ENCODE peak calls at places on chromosomes 5 and 9, in nine cellular contexts. D is psoas muscle, L is PC-3, Q is body of pancreas, S is GM23338, H is IMR-90, B is kidney, F is K562, P is pancreas. E is an unnamed sample.
A peak's percentile ranks its signal among the peaks of the same experiment; 100 is the strongest.

GRCh38 chr5:97297063-97297715 is 114.1 kb upstream of the RIOK2 start:
- DNase-seq in F (no peak), H (peak; percentile 23), Q (no peak), P (no peak), S (peak; percentile 81), D (no peak), L (peak; percentile 72), B (no peak), E (no peak)

GRCh38 chr5:51242453-51242852 is 140.8 kb upstream of the ISL1 start:
- DNase-seq in B (no peak), S (no peak), F (no peak), D (no peak), H (no peak), P (no peak), Q (no peak), L (peak; percentile 39), E (no peak)

GRCh38 chr5:166726406-166726805 is 1565.0 kb upstream of the WWC1 start:
- DNase-seq in Q (no peak), D (no peak), S (no peak), B (no peak), H (no peak), P (no peak), F (no peak), L (no peak), E (no peak)

GRCh38 chr9:137415451-137415850 is 7.5 kb downstream of the EXD3 start:
- DNase-seq in D (peak; percentile 23), F (no peak), H (no peak), Q (no peak), B (peak; percentile 50), P (no peak), L (no peak), S (no peak), E (no peak)

GRCh38 chr9:136617746-136618577 is 44.8 kb upstream of the EGFL7 start:
- DNase-seq in Q (no peak), L (no peak), S (no peak), B (no peak), P (no peak), D (no peak), F (no peak), H (no peak), E (no peak)

GRCh38 chr9:126569036-126569435 is 44.7 kb upstream of the LMX1B start:
- DNase-seq in F (no peak), Q (no peak), H (no peak), S (no peak), D (no peak), L (peak; percentile 62), P (no peak), B (no peak), E (no peak)

GRCh38 chr9:34589656-34590375 is at the start of gene CNTFR:
- DNase-seq in D (peak; percentile 88), S (peak; percentile 79), Q (no peak), F (peak; percentile 63), B (no peak), L (no peak), P (no peak), H (no peak), E (no peak)

GRCh38 chr5:153511632-153512031 is 21.2 kb downstream of the GRIA1 start:
- DNase-seq in S (no peak), Q (no peak), H (no peak), F (no peak), D (no peak), B (no peak), P (no peak), L (no peak), E (no peak)

GRCh38 chr5:181062631-181063030 is 22.6 kb downstream of the BTNL9 start:
- DNase-seq in S (no peak), L (no peak), B (no peak), H (no peak), P (no peak), Q (no peak), F (no peak), D (no peak), E (no peak)

GRCh38 chr9:19840953-19841352 is 52.1 kb upstream of the SLC24A2 start:
- DNase-seq in L (no peak), F (no peak), H (no peak), B (no peak), S (no peak), P (no peak), D (no peak), Q (no peak), E (no peak)
- TF ChIP-seq CTCF in L (no peak), F (no peak), H (no peak), B (no peak), S (no peak), P (no peak), D (no peak), Q (no peak), E (no peak)

GRCh38 chr5:43036856-43037711 is 3.0 kb downstream of the ANXA2R start:
- DNase-seq in D (no peak), B (no peak), L (peak; percentile 71), F (no peak), H (peak; percentile 59), Q (no peak), S (peak; percentile 47), P (no peak), E (no peak)
- H3K4me3 ChIP-seq in D (peak overlapping the region; percentile 75), B (peak overlapping the region; percentile 46), L (peak overlapping the region; percentile 70), F (no peak overlapping the region), H (peak overlapping the region; percentile 76), Q (no peak overlapping the region), S (no peak overlapping the region), P (no peak overlapping the region), E (no peak overlapping the region)

DNA sequence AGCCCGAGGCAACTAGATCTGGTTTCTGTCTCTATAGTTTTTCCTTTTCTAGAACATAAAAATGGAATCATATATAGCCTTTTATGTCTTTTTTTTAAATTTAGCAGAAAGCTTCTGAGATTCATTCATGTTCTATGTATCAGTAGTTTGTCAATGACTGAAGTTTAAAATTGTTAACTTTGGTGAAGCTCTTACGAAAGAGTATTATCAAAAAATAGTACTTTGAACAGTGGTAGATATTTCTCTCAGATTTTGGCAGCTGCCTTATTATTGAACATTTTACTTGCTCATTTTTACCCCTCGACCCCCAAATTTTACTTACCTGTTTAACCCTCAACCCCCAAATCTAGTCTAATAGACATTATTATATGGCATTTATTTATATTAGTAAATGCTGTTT is 10.2 kb downstream of the NIPBL start:
- DNase-seq in L (no peak), B (no peak), P (no peak), Q (no peak), S (no peak), H (no peak), D (no peak), F (no peak), E (no peak)
- H3K4me1 ChIP-seq in L (peaks cover 13% of the 10 kb centered on the region), B (peaks cover 3% of the 10 kb centered on the region), P (peaks cover 31% of the 10 kb centered on the region), Q (peaks cover 36% of the 10 kb centered on the region), S (peaks cover 7% of the 10 kb centered on the region), H (no peaks in the 10 kb centered on the region), D (peaks cover 57% of the 10 kb centered on the region), F (peaks cover 13% of the 10 kb centered on the region), E (peaks cover 19% of the 10 kb centered on the region)

GRCh38 chr5:92644271-92644886 is 936.6 kb downstream of the NR2F1-AS1 start:
- DNase-seq in Q (no peak), L (no peak), D (no peak), F (no peak), H (no peak), S (peak; percentile 62), B (no peak), P (no peak), E (no peak)
- TF ChIP-seq CTCF in Q (no peak), L (peak; percentile 15), D (no peak), F (no peak), H (no peak), S (peak; percentile 35), B (no peak), P (no peak), E (no peak)

GRCh38 chr5:54743997-54744788 is 226.6 kb downstream of the SNX18 start:
- DNase-seq in B (peak; percentile 69), L (peak; percentile 81), D (no peak), F (peak; percentile 66), H (peak; percentile 99), S (peak; percentile 17), Q (no peak), P (no peak), E (no peak)

GRCh38 chr5:54745599-54745998 is 228.0 kb downstream of the SNX18 start:
- DNase-seq in L (no peak), H (no peak), S (no peak), B (no peak), P (no peak), Q (no peak), F (no peak), D (no peak), E (no peak)

GRCh38 chr5:54742417-54742889 is 224.9 kb downstream of the SNX18 start:
- DNase-seq in S (peak; percentile 44), H (peak; percentile 80), B (no peak), L (peak; percentile 79), P (peak; percentile 10), Q (peak; percentile 21), F (peak; percentile 68), D (no peak), E (peak; percentile 84)

GRCh38 chr5:54741711-54742110 is 224.2 kb downstream of the SNX18 start:
- DNase-seq in P (no peak), H (no peak), Q (no peak), D (no peak), L (no peak), B (no peak), S (no peak), F (no peak), E (no peak)

DNA sequence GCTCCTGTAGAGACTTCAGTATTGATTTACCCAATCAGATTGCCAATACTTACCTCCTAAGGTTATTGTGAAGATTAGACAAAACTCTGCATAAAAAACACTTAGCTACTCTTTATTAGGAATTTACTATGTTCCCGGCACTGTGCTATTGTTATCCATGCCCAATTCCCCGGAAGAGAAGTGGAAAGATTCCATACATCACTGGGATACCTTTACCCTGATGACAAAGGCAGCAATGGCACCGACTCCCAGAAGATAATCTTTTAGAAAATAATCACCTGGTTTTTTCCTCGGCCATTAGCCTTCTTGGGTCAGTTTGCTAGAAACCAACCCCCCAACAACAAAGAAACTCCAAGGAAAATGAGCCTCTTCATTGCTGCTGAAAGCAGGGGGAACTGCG is 226.0 kb downstream of the SNX18 start:
- DNase-seq in Q (no peak), S (peak; percentile 20), F (no peak), H (no peak), D (no peak), B (no peak), L (no peak), P (no peak), E (no peak)
- H3K4me3 ChIP-seq in Q (no peak overlapping the region), S (no peak overlapping the region), F (no peak overlapping the region), H (no peak overlapping the region), D (no peak overlapping the region), B (no peak overlapping the region), L (no peak overlapping the region), P (no peak overlapping the region), E (no peak overlapping the region)

GRCh38 chr5:172440486-172440885 is 13.8 kb downstream of the SH3PXD2B start:
- DNase-seq in S (no peak), L (no peak), B (no peak), D (no peak), Q (no peak), P (no peak), F (no peak), H (no peak), E (no peak)
- H3K4me1 ChIP-seq in S (no peaks in the 10 kb centered on the region), L (peaks cover 14% of the 10 kb centered on the region), B (peaks cover 3% of the 10 kb centered on the region), D (peaks cover 16% of the 10 kb centered on the region), Q (peaks cover 48% of the 10 kb centered on the region), P (peaks cover 11% of the 10 kb centered on the region), F (peaks cover 10% of the 10 kb centered on the region), H (peaks cover 36% of the 10 kb centered on the region), E (peaks cover 36% of the 10 kb centered on the region)

E was measured in RWPE2.